ENCODE peak calls at places on chromosomes 13 and 19, in seven cellular contexts. Y is SJSA1, U is cardiac muscle cell, T is fibroblast of lung, V is endothelial cell of umbilical vein, G is tibial nerve, B is Peyer's patch. P is an unnamed sample. For H3K4me1, the result is how much of the 10 kb centered on the place peaks cover.

GRCh38 chr19:49390131-49390977 is 2.3 kb downstream of the KASH5 start:
- DNase-seq in Y (no peak), U (no peak), T (no peak), V (no peak), G (no peak), B (no peak), P (no peak)

GRCh38 chr13:19088416-19088815 is 93.2 kb downstream of the TUBA3C start:
- DNase-seq in Y (no peak), U (no peak), T (no peak), V (no peak), G (no peak), B (no peak), P (no peak)

GRCh38 chr19:19445911-19446361 is 40.5 kb downstream of the GATAD2A start:
- DNase-seq in Y (no peak), U (no peak), T (peak), V (no peak), G (no peak), B (no peak), P (no peak)

GRCh38 chr19:12800873-12801465 is 631 bp downstream of the PRDX2 start:
- DNase-seq in Y (no peak), U (no peak), T (no peak), V (no peak), G (no peak), B (peak), P (no peak)

GRCh38 chr13:59012731-59013130 is 1151.0 kb downstream of the DIAPH3 start:
- DNase-seq in Y (no peak), U (no peak), T (no peak), V (no peak), G (no peak), B (no peak), P (no peak)

GRCh38 chr19:34141036-34141435 is 31.3 kb upstream of the LSM14A start:
- DNase-seq in Y (no peak), U (no peak), T (no peak), V (no peak), G (no peak), B (no peak), P (no peak)

GRCh38 chr13:110107568-110108347 is 199.2 kb downstream of the COL4A1 start:
- DNase-seq in Y (no peak), U (peak), T (no peak), V (no peak), G (peak), B (no peak), P (no peak)

GRCh38 chr13:40762849-40763248 is 8.1 kb downstream of the MRPS31 start:
- DNase-seq in Y (no peak), U (no peak), T (peak), V (no peak), G (no peak), B (no peak), P (no peak)

GRCh38 chr19:35144600-35145436 is 1.8 kb downstream of the FXYD7 start:
- DNase-seq in Y (no peak), U (peak), T (no peak), V (no peak), G (no peak), B (peak), P (peak)

GRCh38 chr19:13953021-13953531 is 767 bp downstream of the DCAF15 start:
- DNase-seq in Y (peak), U (peak), T (peak), V (peak), G (no peak), B (no peak), P (peak)

GRCh38 chr19:27906081-27906480 is 1306.9 kb downstream of the UQCRFS1 start:
- DNase-seq in Y (no peak), U (no peak), T (no peak), V (no peak), G (no peak), B (no peak), P (no peak)

GRCh38 chr13:34335662-34336007 is 517.7 kb downstream of the RFC3 start:
- DNase-seq in Y (no peak), U (no peak), T (no peak), V (no peak), G (no peak), B (no peak), P (no peak)

GRCh38 chr19:33804021-33804799 is 7.5 kb downstream of the KCTD15 start:
- DNase-seq in Y (no peak), U (peak), T (peak), V (no peak), G (peak), B (peak), P (peak)

GRCh38 chr19:6233827-6234511 is 45.8 kb downstream of the MLLT1 start:
- DNase-seq in Y (no peak), U (peak), T (no peak), V (peak), G (no peak), B (no peak), P (no peak)
- H3K4me1 ChIP-seq in Y (half or more), U (under half), T (under half), V (under half), G (half or more), B (under half), P (under half)

GRCh38 chr19:43699506-43700367 is 16.1 kb upstream of the IRGC start:
- DNase-seq in Y (no peak), U (peak), T (peak), V (peak), G (no peak), B (peak), P (peak)
- H3K4me3 ChIP-seq in Y (no peak), U (no peak), T (peak), V (no peak), G (peak), B (peak), P (peak)

GRCh38 chr13:98989469-98990235 is 11.8 kb upstream of the DOCK9 start:
- DNase-seq in Y (no peak), U (no peak), T (no peak), V (no peak), G (no peak), B (no peak), P (no peak)
- H3K4me1 ChIP-seq in Y (under half), U (under half), T (under half), V (under half), G (under half), B (under half), P (under half)

DNA sequence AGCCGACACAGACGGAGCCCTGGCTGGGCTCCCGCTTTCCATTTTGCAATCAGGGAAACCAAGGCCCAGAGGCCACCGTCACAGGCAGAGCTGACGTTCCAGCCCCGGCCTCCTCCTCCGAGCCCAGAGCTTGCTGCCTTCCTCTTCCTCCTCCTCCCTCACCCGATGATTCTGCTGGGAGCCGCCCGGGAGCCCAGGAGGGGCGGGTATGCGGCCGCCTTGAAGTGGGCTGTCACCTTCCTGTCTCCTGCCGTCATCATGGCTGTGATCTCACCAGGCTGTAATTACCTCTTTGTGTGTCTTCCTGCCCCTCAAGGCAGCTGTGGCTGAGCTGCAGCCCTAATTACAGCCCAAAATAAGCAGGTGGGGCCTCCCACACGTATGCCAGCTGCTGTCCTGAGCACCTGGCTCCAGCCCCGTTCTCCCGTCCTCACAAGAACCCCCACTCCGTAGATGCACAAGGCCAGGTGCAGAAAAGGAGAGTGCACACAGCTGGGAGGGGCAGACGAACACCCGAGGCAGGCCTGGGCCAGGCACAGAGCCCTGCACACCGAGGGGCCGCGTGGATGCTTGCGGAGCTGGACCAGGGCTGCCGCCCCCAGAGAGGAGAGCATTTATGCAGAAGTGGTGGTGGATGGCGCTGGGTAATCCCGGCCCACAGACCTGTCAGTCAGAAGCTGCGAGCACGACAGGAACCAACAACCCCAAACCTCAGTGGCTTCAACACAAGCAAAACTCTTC is 4.0 kb downstream of the TPGS1 start:
- DNase-seq in Y (no peak), U (peak), T (peak), V (peak), G (no peak), B (peak), P (peak)
- H3K4me3 ChIP-seq in Y (no peak), U (no peak), T (no peak), V (no peak), G (no peak), B (peak), P (peak)

GRCh38 chr13:75416327-75417005 is 65.5 kb downstream of the TBC1D4 start:
- DNase-seq in Y (no peak), U (no peak), T (no peak), V (no peak), G (no peak), B (no peak), P (no peak)

GRCh38 chr13:75411924-75412537 is 69.9 kb downstream of the TBC1D4 start:
- DNase-seq in Y (no peak), U (no peak), T (no peak), V (no peak), G (no peak), B (no peak), P (no peak)

GRCh38 chr13:75415720-75416119 is 66.2 kb downstream of the TBC1D4 start:
- DNase-seq in Y (no peak), U (peak), T (peak), V (peak), G (no peak), B (no peak), P (no peak)

GRCh38 chr13:75417006-75417384 is 65.0 kb downstream of the TBC1D4 start:
- DNase-seq in Y (no peak), U (no peak), T (no peak), V (no peak), G (no peak), B (no peak), P (no peak)

DNA sequence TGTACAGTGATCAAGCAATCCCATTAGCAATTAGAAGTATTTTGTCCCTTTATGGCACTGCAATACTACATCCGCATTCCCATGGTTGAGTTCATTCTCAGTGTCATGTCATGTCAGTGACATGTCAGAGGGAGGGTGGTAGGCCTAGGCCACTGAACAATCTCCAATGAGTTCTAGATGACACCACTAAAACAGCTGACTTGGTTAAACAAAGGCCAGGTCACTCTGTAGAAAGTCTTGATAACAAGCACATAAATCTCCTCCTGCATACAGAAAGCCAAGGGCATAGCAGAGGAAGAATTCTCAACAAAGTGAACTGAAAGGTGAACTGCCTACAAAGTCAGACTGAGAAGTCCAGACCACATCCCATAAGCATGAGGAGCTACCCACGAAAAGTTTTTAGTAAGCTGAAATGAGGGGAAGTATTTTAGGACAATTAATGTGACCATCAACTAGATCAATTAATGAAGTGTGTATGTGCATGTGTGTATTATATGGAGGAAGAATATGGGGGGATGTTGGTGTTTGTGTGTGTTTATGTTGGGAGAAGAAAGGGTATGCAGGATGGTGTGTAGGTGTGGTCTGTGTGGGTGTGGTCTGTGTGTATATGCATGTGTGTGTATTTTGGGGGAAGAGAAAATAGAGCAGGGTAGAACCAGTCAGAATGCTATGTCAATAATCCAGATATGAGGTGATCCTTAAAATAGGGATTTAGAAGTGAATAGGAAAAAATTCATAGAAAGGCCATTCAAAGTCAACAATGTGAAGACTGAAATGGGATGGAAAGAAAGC is 67.7 kb downstream of the TBC1D4 start:
- DNase-seq in Y (no peak), U (no peak), T (no peak), V (no peak), G (no peak), B (no peak), P (no peak)
- H3K4me1 ChIP-seq in Y (under half), U (under half), T (under half), V (under half), G (under half), B (under half), P (under half)

GRCh38 chr19:1168562-1168873 is 5.5 kb downstream of the SBNO2 start:
- DNase-seq in Y (no peak), U (no peak), T (no peak), V (no peak), G (no peak), B (no peak), P (no peak)

GRCh38 chr19:1164684-1165531 is 9.2 kb downstream of the SBNO2 start:
- DNase-seq in Y (no peak), U (no peak), T (no peak), V (no peak), G (no peak), B (no peak), P (no peak)

GRCh38 chr19:1168877-1169791 is 4.9 kb downstream of the SBNO2 start:
- DNase-seq in Y (peak), U (peak), T (peak), V (no peak), G (no peak), B (peak), P (no peak)

GRCh38 chr19:1167687-1168561 is 6.1 kb downstream of the SBNO2 start:
- DNase-seq in Y (no peak), U (no peak), T (no peak), V (no peak), G (no peak), B (no peak), P (no peak)

GRCh38 chr19:1166872-1167573 is 7.0 kb downstream of the SBNO2 start:
- DNase-seq in Y (no peak), U (no peak), T (no peak), V (no peak), G (no peak), B (no peak), P (no peak)
- H3K4me3 ChIP-seq in Y (no peak), U (no peak), T (no peak), V (no peak), G (no peak), B (no peak), P (no peak)

GRCh38 chr19:41883463-41883820 is 458 bp downstream of the ARHGEF1 start:
- DNase-seq in Y (peak), U (no peak), T (no peak), V (no peak), G (no peak), B (no peak), P (no peak)
- H3K4me1 ChIP-seq in Y (under half), U (under half), T (under half), V (under half), G (under half), B (under half), P (under half)

GRCh38 chr19:4579389-4579788 is 19.9 kb upstream of the SEMA6B start:
- DNase-seq in Y (no peak), U (no peak), T (no peak), V (no peak), G (no peak), B (no peak), P (no peak)

GRCh38 chr19:4581381-4582111 is 22.1 kb upstream of the SEMA6B start:
- DNase-seq in Y (no peak), U (peak), T (peak), V (no peak), G (no peak), B (no peak), P (no peak)

GRCh38 chr19:4580961-4581380 is 21.5 kb upstream of the SEMA6B start:
- DNase-seq in Y (no peak), U (no peak), T (no peak), V (no peak), G (no peak), B (no peak), P (no peak)

GRCh38 chr19:4578552-4579248 is 19.2 kb upstream of the SEMA6B start:
- DNase-seq in Y (no peak), U (no peak), T (no peak), V (no peak), G (no peak), B (no peak), P (no peak)

DNA sequence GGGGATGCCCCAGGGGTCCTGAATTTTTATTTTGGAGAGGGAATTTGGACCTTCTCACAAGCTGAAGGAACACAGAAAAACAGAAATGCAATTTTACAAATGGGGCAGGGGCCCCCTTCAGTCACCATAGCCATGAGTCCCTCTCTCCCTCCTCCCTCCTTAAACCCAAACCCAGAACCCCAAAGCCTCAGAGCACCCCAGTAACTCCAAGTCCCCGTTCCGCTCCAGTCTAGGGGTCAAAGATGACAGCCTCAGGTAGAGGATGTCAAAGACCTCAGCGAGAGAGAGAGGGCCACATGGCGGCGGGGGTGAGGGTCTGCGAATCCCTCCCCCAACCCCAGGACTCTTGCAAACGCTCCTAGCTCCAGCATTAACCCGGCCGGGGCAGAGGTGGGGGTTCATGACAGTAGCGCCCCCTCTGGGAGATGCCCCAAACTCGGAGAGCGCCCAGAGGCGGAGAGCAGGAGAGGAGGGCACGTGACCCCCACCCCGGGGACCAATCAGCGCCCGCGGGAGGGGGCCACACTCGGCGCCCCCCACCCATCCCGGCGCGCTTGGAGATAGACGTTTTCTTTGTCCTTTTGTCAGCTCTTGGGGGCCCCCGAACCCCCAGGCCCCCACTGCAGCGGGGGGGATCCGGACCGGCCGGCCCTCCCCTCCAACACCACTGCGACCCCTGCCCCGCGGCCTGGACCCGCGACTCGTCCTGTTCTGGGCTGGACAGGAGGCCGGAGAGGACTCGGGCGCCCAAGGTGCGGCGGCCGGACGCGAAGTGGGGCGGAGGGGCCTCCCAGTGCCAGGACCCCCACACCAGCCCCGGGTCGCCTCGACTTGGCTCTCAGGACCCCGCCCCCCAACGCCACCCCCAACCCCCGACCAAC is 20.8 kb upstream of the SEMA6B start:
- DNase-seq in Y (no peak), U (no peak), T (no peak), V (no peak), G (no peak), B (no peak), P (no peak)
- H3K4me3 ChIP-seq in Y (no peak), U (peak), T (no peak), V (peak), G (peak), B (peak), P (no peak)

DNA sequence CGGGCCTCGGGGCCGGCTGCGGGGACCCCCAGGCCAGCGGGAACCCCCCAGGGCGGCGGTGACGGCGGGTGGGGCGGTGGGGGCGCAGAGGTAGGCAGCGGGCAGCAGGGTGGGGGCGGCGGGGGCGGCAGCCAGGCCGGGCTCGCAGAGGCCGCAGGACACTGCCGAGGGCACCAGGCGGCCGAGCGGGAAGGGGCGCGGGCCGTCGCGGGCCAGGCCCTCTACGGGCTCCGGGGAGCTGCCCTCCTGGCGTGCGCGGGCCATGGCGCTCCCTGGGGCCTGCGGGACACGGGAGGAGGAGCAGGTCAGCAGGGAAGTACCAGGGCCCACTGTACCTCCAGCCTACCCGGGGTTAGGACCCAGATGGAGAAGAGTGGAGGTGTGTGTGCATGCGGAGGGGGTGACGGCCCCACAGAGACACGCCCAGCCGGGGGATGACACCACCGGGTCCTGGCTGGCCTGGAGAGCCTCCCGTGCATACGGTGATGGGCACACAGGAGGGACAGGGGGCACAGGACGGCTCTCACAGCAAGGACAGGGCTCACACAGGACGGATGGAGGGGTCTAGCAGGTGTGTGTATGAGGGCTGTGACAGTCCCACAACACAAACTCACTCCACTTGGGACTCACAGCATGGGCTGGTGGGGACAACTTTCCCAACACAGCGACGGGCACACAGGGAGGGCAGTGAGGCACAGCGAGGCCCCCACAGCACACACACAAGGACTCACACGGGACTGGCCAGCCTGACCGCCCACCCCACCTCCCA is 2.6 kb downstream of the BBC3 start:
- DNase-seq in Y (peak), U (no peak), T (no peak), V (no peak), G (peak), B (peak), P (peak)
- H3K4me1 ChIP-seq in Y (half or more), U (under half), T (under half), V (under half), G (under half), B (half or more), P (under half)

DNA sequence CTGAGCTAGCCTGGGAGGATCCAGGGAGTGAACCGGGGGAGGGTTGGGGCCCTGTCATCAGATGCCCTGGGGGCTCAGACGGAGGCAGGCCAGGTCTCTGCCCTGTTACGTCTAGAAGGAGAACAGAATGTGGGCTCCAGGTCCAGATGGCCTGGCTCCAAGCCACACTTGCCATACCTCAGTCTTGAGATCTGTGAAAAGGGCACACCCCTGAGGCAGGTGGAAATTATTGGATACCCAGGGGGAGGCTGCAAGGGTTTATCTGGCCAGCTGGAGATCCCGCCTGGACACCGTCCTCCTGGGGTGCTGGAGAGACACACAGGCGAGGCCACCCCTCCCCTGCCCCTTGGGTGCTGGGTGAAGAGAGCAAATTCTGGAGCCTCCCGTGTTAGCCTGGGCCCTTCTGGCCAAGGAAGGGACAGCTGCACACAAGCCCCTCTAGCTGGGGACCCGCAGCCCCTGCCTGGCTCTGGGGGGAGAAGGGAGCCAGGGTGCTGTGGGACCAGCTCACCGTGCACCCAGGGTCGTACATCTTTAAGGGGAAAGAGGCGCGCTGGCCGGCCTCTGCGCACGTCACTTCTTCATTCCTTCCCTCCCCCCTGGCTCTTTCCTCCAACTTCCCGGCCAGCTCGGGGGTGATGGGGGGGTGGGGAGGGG is 808 bp upstream of the NFIC start:
- DNase-seq in Y (peak), U (peak), T (peak), V (no peak), G (peak), B (peak), P (peak)
- H3K4me3 ChIP-seq in Y (peak), U (peak), T (peak), V (peak), G (peak), B (peak), P (peak)